ENCODE peak calls at places on chromosome 6, in six cellular contexts. L is prostate gland, J is GM03348, A is occipital lobe, D is C1 segment of cervical spinal cord, W is NCI-H526 treated with DMSO at 0.1 percent for 48 hours. N is an unnamed sample.

GRCh38 chr6:29011276-29011734 is 6.2 kb upstream of the ZNF311 start:
- DNase-seq in L (peak), J (peak), A (no peak), D (no peak), W (peak), N (peak)

GRCh38 chr6:170181338-170181690 is 109.6 kb downstream of the DLL1 start:
- DNase-seq in L (no peak), J (no peak), A (no peak), D (no peak), W (no peak), N (no peak)

GRCh38 chr6:72865467-72865866 is 243.6 kb downstream of the KCNQ5 start:
- DNase-seq in L (no peak), J (peak), A (no peak), D (no peak), W (no peak), N (peak)

GRCh38 chr6:134932535-134933470 is 17.1 kb downstream of the ALDH8A1 start:
- DNase-seq in L (no peak), J (no peak), A (no peak), D (no peak), W (no peak), N (no peak)

GRCh38 chr6:17212541-17213371 is 68.4 kb upstream of the RBM24 start:
- DNase-seq in L (no peak), J (peak), A (peak), D (peak), W (no peak), N (no peak)

GRCh38 chr6:162251257-162251656 is 476.3 kb downstream of the PRKN start:
- DNase-seq in L (no peak), J (no peak), A (no peak), D (no peak), W (no peak), N (no peak)

GRCh38 chr6:148704539-148704938 is 42.3 kb upstream of the UST start:
- DNase-seq in L (no peak), J (no peak), A (no peak), D (no peak), W (no peak), N (no peak)

GRCh38 chr6:129280719-129281118 is 397.8 kb downstream of the LAMA2 start:
- DNase-seq in L (no peak), J (no peak), A (no peak), D (no peak), W (no peak), N (no peak)

GRCh38 chr6:88983532-88983931 is 20.1 kb upstream of the RNGTT start:
- DNase-seq in L (no peak), J (peak), A (no peak), D (no peak), W (no peak), N (peak)

GRCh38 chr6:166751051-166751595 is 124.1 kb upstream of the RPS6KA2 start:
- DNase-seq in L (no peak), J (no peak), A (no peak), D (no peak), W (no peak), N (no peak)

GRCh38 chr6:44105993-44106740 is 21.1 kb downstream of the MRPL14 start:
- DNase-seq in L (no peak), J (no peak), A (no peak), D (no peak), W (no peak), N (no peak)

GRCh38 chr6:44525761-44526351 is 138.3 kb downstream of the CDC5L start:
- DNase-seq in L (no peak), J (no peak), A (no peak), D (no peak), W (no peak), N (no peak)

GRCh38 chr6:167130008-167130677 is 7.2 kb downstream of the CCR6 start:
- DNase-seq in L (no peak), J (no peak), A (no peak), D (no peak), W (no peak), N (no peak)

GRCh38 chr6:131063028-131063763 is at the start of gene EPB41L2:
- DNase-seq in L (peak), J (peak), A (peak), D (peak), W (no peak), N (peak)

GRCh38 chr6:40965046-40965445 is 74.0 kb downstream of the UNC5CL start:
- DNase-seq in L (no peak), J (no peak), A (no peak), D (no peak), W (no peak), N (no peak)

GRCh38 chr6:35139924-35140524 is 1.1 kb downstream of the TCP11 start:
- DNase-seq in L (peak), J (peak), A (peak), D (no peak), W (peak), N (peak)

GRCh38 chr6:43773050-43773956 is 3.3 kb downstream of the VEGFA start:
- DNase-seq in L (peak), J (peak), A (no peak), D (no peak), W (peak), N (peak)

GRCh38 chr6:166770216-166771116 is 143.4 kb upstream of the RPS6KA2 start:
- DNase-seq in L (no peak), J (no peak), A (no peak), D (no peak), W (no peak), N (no peak)

GRCh38 chr6:5246870-5247161 is 13.9 kb downstream of the LYRM4 start:
- DNase-seq in L (no peak), J (no peak), A (no peak), D (no peak), W (no peak), N (no peak)

GRCh38 chr6:44202332-44202971 is 14.3 kb upstream of the MYMX start:
- DNase-seq in L (no peak), J (no peak), A (no peak), D (no peak), W (no peak), N (no peak)

GRCh38 chr6:57267586-57268293 is 45.6 kb upstream of the RAB23 start:
- DNase-seq in L (no peak), J (peak), A (no peak), D (no peak), W (peak), N (peak)

GRCh38 chr6:20266851-20267608 is 54.8 kb upstream of the MBOAT1 start:
- DNase-seq in L (no peak), J (no peak), A (no peak), D (no peak), W (no peak), N (peak)

GRCh38 chr6:154615483-154616025 is 105.1 kb upstream of the CNKSR3 start:
- DNase-seq in L (peak), J (peak), A (peak), D (no peak), W (no peak), N (peak)

GRCh38 chr6:13924949-13925881 is at the start of gene RNF182:
- DNase-seq in L (no peak), J (peak), A (no peak), D (no peak), W (peak), N (no peak)